ENCODE peak calls at places on chromosomes 13 and 19, in six cellular contexts. Z, Y, Q, X, M and H are unnamed samples.
A peak's percentile ranks its signal among the peaks of the same experiment; 100 is the strongest.

GRCh38 chr13:49220035-49220855 is at the start of gene MLNR:
- DNase-seq in Q (no peak), Y (peak; percentile 11), X (no peak), M (no peak), Z (no peak), H (peak; percentile 24)

GRCh38 chr19:45554481-45554880 is 30.1 kb downstream of the OPA3 start:
- DNase-seq in M (no peak), Z (no peak), X (no peak), Q (no peak), Y (no peak), H (no peak)

GRCh38 chr13:73481877-73482445 is 423.2 kb downstream of the KLF5 start:
- DNase-seq in M (no peak), Q (no peak), Y (no peak), X (no peak), Z (no peak), H (no peak)

GRCh38 chr13:39202746-39203145 is 164.5 kb downstream of the NHLRC3 start:
- DNase-seq in M (no peak), Y (no peak), Z (no peak), Q (no peak), X (no peak), H (no peak)

GRCh38 chr13:109274188-109274821 is 512.1 kb downstream of the IRS2 start:
- DNase-seq in Z (no peak), Y (no peak), Q (no peak), X (no peak), M (no peak), H (no peak)

GRCh38 chr13:100130092-100130491 is 41.2 kb downstream of the PCCA start:
- DNase-seq in X (no peak), Y (no peak), M (no peak), Z (no peak), Q (no peak), H (no peak)

GRCh38 chr13:82698383-82698782 is 1183.9 kb downstream of the SLITRK1 start:
- DNase-seq in Q (no peak), M (no peak), Y (no peak), X (no peak), Z (no peak), H (no peak)

GRCh38 chr13:108508263-108508662 is 121.1 kb upstream of the MYO16 start:
- DNase-seq in Y (no peak), M (no peak), X (no peak), Z (no peak), Q (no peak), H (no peak)

GRCh38 chr13:56909896-56910600 is 230.7 kb upstream of the PRR20A start:
- DNase-seq in X (no peak), M (no peak), Q (no peak), Z (no peak), Y (no peak), H (no peak)

GRCh38 chr13:42495256-42495655 is 78.7 kb upstream of the TNFSF11 start:
- DNase-seq in M (no peak), X (no peak), Q (no peak), Z (no peak), Y (no peak), H (no peak)

GRCh38 chr19:47003611-47003935 is 16.1 kb upstream of the NPAS1 start:
- DNase-seq in M (no peak), Q (no peak), Z (no peak), X (no peak), Y (no peak), H (no peak)

GRCh38 chr19:36526581-36526980 is 1.5 kb downstream of the ZNF260 start:
- DNase-seq in X (no peak), Z (no peak), M (no peak), Y (no peak), Q (no peak), H (no peak)

GRCh38 chr13:24251525-24251924 is 57.9 kb upstream of the C1QTNF9 start:
- DNase-seq in Q (no peak), M (no peak), Y (peak; percentile 82), X (peak; percentile 37), Z (no peak), H (peak; percentile 68)

GRCh38 chr13:51026016-51026415 is 85.1 kb downstream of the C13orf42 start:
- DNase-seq in X (no peak), Y (no peak), Q (no peak), M (no peak), Z (no peak), H (no peak)

GRCh38 chr19:33704271-33704670 is 82.5 kb downstream of the CHST8 start:
- DNase-seq in Y (no peak), Z (no peak), Q (no peak), X (no peak), M (no peak), H (no peak)

GRCh38 chr13:95267662-95268369 is 33.4 kb downstream of the ABCC4 start:
- DNase-seq in Y (no peak), Q (no peak), Z (peak; percentile 80), M (no peak), X (peak; percentile 40), H (no peak)

GRCh38 chr13:97174638-97175037 is 47.5 kb upstream of the MBNL2 start:
- DNase-seq in M (no peak), Y (no peak), X (no peak), Q (no peak), Z (no peak), H (no peak)

GRCh38 chr19:51002542-51003311 is 1.3 kb upstream of the KLK8 start:
- DNase-seq in Z (no peak), Q (no peak), X (no peak), M (no peak), Y (no peak), H (no peak)

GRCh38 chr19:58569943-58570670 is 3.0 kb downstream of the MZF1 start:
- DNase-seq in Z (no peak), Q (peak; percentile 69), Y (no peak), M (peak; percentile 40), X (peak; percentile 8), H (no peak)

GRCh38 chr13:112363867-112364528 is 12.2 kb upstream of the SPACA7 start:
- DNase-seq in Z (no peak), X (no peak), Y (no peak), Q (no peak), M (no peak), H (no peak)

GRCh38 chr19:15449620-15450527 is at the start of gene WIZ:
- DNase-seq in Q (peak; percentile 91), Z (no peak), Y (peak; percentile 76), X (peak; percentile 91), M (peak; percentile 80), H (peak; percentile 79)

GRCh38 chr13:90238433-90238832 is 1109.1 kb upstream of the MIR17HG start:
- DNase-seq in Y (no peak), M (no peak), Z (no peak), X (no peak), Q (no peak), H (no peak)

GRCh38 chr13:30934381-30934780 is 1.9 kb downstream of the TEX26 start:
- DNase-seq in Z (no peak), X (no peak), M (no peak), Y (no peak), Q (no peak), H (no peak)

GRCh38 chr19:4304509-4305252 is at the start of gene FSD1:
- DNase-seq in M (no peak), Q (no peak), X (no peak), Y (peak; percentile 59), Z (no peak), H (peak; percentile 61)

GRCh38 chr13:107553838-107554237 is 661.5 kb downstream of the LIG4 start:
- DNase-seq in Z (no peak), X (no peak), Y (no peak), M (no peak), Q (no peak), H (no peak)

GRCh38 chr19:2170987-2171348 is 7.2 kb downstream of the DOT1L start:
- DNase-seq in Z (no peak), Y (no peak), M (no peak), X (no peak), Q (no peak), H (no peak)
- H3K4me3 ChIP-seq in Z (no peak overlapping the region), Y (no peak overlapping the region), M (no peak overlapping the region), X (no peak overlapping the region), Q (no peak overlapping the region), H (no peak overlapping the region)

GRCh38 chr19:18091217-18091608 is 4.5 kb upstream of the IL12RB1 start:
- DNase-seq in Q (no peak), Z (no peak), M (peak; percentile 72), Y (peak; percentile 83), X (peak; percentile 78), H (peak; percentile 82)

GRCh38 chr19:18090545-18091216 is 3.9 kb upstream of the IL12RB1 start:
- DNase-seq in Q (no peak), X (no peak), M (no peak), Z (no peak), Y (no peak), H (no peak)

GRCh38 chr19:18086590-18087138 is at the start of gene IL12RB1:
- DNase-seq in Y (peak; percentile 53), M (no peak), X (peak; percentile 47), Q (no peak), Z (no peak), H (peak; percentile 62)

GRCh38 chr19:18085702-18086457 is 854 bp downstream of the IL12RB1 start:
- DNase-seq in X (no peak), Y (no peak), Z (no peak), Q (no peak), M (no peak), H (no peak)

DNA sequence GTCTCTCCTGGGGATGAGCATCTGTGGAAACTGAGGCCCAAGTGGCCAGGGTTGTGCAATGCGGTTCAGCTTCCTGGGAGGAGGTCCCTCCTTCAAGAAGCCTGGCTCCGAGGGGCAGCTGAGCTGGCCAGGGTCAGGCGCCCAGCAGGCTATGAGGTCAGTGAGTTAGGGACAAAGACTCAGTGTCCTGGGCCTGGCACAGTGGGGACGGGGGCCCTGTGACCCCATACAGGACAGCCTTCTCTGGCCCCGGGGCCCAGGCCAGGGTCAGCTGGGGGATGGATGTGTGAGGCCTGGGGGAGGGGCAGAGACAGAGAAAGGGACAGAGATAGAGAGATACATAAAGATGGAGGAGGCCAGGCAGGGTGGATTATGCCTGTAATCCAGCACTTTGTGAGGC is 3.0 kb upstream of the IL12RB1 start:
- DNase-seq in Q (no peak), Z (no peak), X (no peak), M (no peak), Y (no peak), H (no peak)
- H3K4me3 ChIP-seq in Q (no peak overlapping the region), Z (no peak overlapping the region), X (no peak overlapping the region), M (no peak overlapping the region), Y (no peak overlapping the region), H (no peak overlapping the region)

DNA sequence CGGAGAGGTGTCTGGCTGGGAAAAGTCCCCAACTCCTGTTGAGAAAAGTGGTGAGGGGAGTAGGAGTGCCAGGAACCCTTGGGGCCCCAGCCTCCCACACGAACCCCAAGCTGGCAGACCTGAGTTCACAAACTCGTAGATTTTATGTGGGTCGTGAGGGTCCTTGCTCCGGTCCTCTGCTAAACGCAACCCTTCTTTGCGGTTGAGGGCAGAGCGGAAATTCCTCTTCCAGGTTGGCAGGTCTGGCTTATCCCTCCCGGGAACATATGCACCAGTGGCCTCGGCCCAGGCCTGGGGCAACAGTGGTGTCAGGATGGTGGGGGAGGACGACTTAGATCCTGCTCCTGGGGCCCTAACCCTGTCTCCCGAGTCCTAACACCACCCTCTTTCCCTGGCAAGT is 2.4 kb downstream of the IRF3 start:
- DNase-seq in Z (no peak), Q (no peak), Y (no peak), M (no peak), X (no peak), H (no peak)
- H3K4me3 ChIP-seq in Z (no peak overlapping the region), Q (no peak overlapping the region), Y (peak overlapping the region; percentile 99), M (no peak overlapping the region), X (no peak overlapping the region), H (peak overlapping the region; percentile 20)

GRCh38 chr13:46184277-46184699 is 2.3 kb upstream of the LCP1 start:
- DNase-seq in Z (no peak), X (peak; percentile 52), M (no peak), Y (peak; percentile 58), Q (no peak), H (peak; percentile 83)
- H3K4me3 ChIP-seq in Z (no peak overlapping the region), X (no peak overlapping the region), M (no peak overlapping the region), Y (peak overlapping the region; percentile 56), Q (no peak overlapping the region), H (peak overlapping the region; percentile 31)